ENCODE peak calls at places on chromosomes 6 and 20, in five cellular contexts. One of them, this sample, is unnamed.

GRCh38 chr6:68141190-68141589 is 493.9 kb upstream of the ADGRB3 start:
- DNase-seq in EL: no peak
- DNase-seq in NCI-H2081: no peak
- DNase-seq in AG10803: no peak
- DNase-seq in HFF-Myc: no peak
- DNase-seq in this sample: no peak

GRCh38 chr6:374956-375355 is 16.6 kb upstream of the IRF4 start:
- DNase-seq in HFF-Myc: no peak
- DNase-seq in AG10803: no peak
- DNase-seq in NCI-H2081: no peak
- DNase-seq in EL: no peak
- DNase-seq in this sample: no peak

GRCh38 chr6:149334682-149335160 is 17.2 kb downstream of the TAB2 start:
- DNase-seq in AG10803: peak; percentile 77
- DNase-seq in NCI-H2081: no peak
- DNase-seq in HFF-Myc: peak; percentile 55
- DNase-seq in EL: peak; percentile 91
- DNase-seq in this sample: no peak

GRCh38 chr20:10863337-10864060 is 189.7 kb upstream of the JAG1 start:
- DNase-seq in EL: peak; percentile 86
- DNase-seq in NCI-H2081: no peak
- DNase-seq in HFF-Myc: peak; percentile 65
- DNase-seq in AG10803: peak; percentile 81
- DNase-seq in this sample: peak; percentile 77

GRCh38 chr6:157861184-157861583 is 38.1 kb downstream of the SNX9 start:
- DNase-seq in HFF-Myc: no peak
- DNase-seq in NCI-H2081: no peak
- DNase-seq in AG10803: no peak
- DNase-seq in EL: no peak
- DNase-seq in this sample: no peak

GRCh38 chr20:32277361-32278198 is at the start of gene KIF3B:
- DNase-seq in AG10803: peak; percentile 91
- DNase-seq in EL: peak; percentile 88
- DNase-seq in HFF-Myc: peak; percentile 53
- DNase-seq in NCI-H2081: peak; percentile 86
- DNase-seq in this sample: peak; percentile 94

GRCh38 chr6:110043366-110043994 is 65.4 kb downstream of the GPR6 start:
- DNase-seq in AG10803: no peak
- DNase-seq in NCI-H2081: no peak
- DNase-seq in EL: no peak
- DNase-seq in HFF-Myc: no peak
- DNase-seq in this sample: no peak

GRCh38 chr6:150753404-150754184 is 111.9 kb upstream of the MTHFD1L start:
- DNase-seq in EL: no peak
- DNase-seq in AG10803: no peak
- DNase-seq in HFF-Myc: no peak
- DNase-seq in NCI-H2081: no peak
- DNase-seq in this sample: no peak

GRCh38 chr6:36914227-36914794 is 28.6 kb downstream of the C6orf89 start:
- DNase-seq in NCI-H2081: no peak
- DNase-seq in HFF-Myc: no peak
- DNase-seq in AG10803: no peak
- DNase-seq in EL: peak; percentile 67
- DNase-seq in this sample: no peak

GRCh38 chr6:97316982-97317381 is 34.0 kb upstream of the MMS22L start:
- DNase-seq in NCI-H2081: no peak
- DNase-seq in AG10803: no peak
- DNase-seq in HFF-Myc: no peak
- DNase-seq in EL: no peak
- DNase-seq in this sample: no peak

GRCh38 chr20:41155267-41155666 is 17.9 kb downstream of the PLCG1 start:
- DNase-seq in HFF-Myc: no peak
- DNase-seq in AG10803: no peak
- DNase-seq in NCI-H2081: no peak
- DNase-seq in EL: no peak
- DNase-seq in this sample: no peak

GRCh38 chr6:37580164-37580955 is 80.7 kb upstream of the CCDC167 start:
- DNase-seq in AG10803: no peak
- DNase-seq in EL: peak; percentile 17
- DNase-seq in HFF-Myc: no peak
- DNase-seq in NCI-H2081: no peak
- DNase-seq in this sample: no peak

GRCh38 chr20:43389839-43390626 is 67.7 kb upstream of the SRSF6 start:
- DNase-seq in AG10803: no peak
- DNase-seq in NCI-H2081: no peak
- DNase-seq in EL: no peak
- DNase-seq in HFF-Myc: no peak
- DNase-seq in this sample: no peak

GRCh38 chr20:63934271-63935068 is 21.7 kb downstream of the UCKL1 start:
- DNase-seq in AG10803: no peak
- DNase-seq in EL: no peak
- DNase-seq in NCI-H2081: no peak
- DNase-seq in HFF-Myc: no peak
- DNase-seq in this sample: no peak

GRCh38 chr6:70180904-70181599 is 121.8 kb downstream of the COL9A1 start:
- DNase-seq in NCI-H2081: no peak
- DNase-seq in EL: no peak
- DNase-seq in HFF-Myc: no peak
- DNase-seq in AG10803: no peak
- DNase-seq in this sample: no peak